ENCODE peak calls at places on chromosomes 11 and 22, in five cellular contexts. X, G, V, U and R are unnamed samples.

GRCh38 chr22:35315141-35315854 is 15.6 kb downstream of the TOM1 start:
- ATAC-seq in G (no peak), X (no peak), V (no peak), U (no peak), R (no peak)

GRCh38 chr11:126025822-126026221 is 36.8 kb downstream of the CDON start:
- ATAC-seq in U (no peak), G (no peak), V (no peak), X (no peak), R (no peak)

GRCh38 chr11:46639197-46639839 is 22.0 kb downstream of the ATG13 start:
- ATAC-seq in V (no peak), G (no peak), U (no peak), X (no peak), R (no peak)

GRCh38 chr11:62020661-62021060 is 53.2 kb upstream of the FTH1 start:
- ATAC-seq in X (no peak), V (no peak), U (no peak), G (no peak), R (no peak)

GRCh38 chr11:14179126-14179820 is 179.7 kb downstream of the RRAS2 start:
- ATAC-seq in X (no peak), V (no peak), U (no peak), G (no peak), R (peak)

GRCh38 chr22:44795701-44796630 is 43.6 kb downstream of the ARHGAP8 start:
- ATAC-seq in U (no peak), X (peak), G (no peak), V (no peak), R (no peak)

GRCh38 chr11:130765369-130765768 is 150.9 kb downstream of the SNX19 start:
- ATAC-seq in X (no peak), U (no peak), V (no peak), G (no peak), R (no peak)

GRCh38 chr11:1988174-1988573 is 9.5 kb downstream of the H19 start:
- ATAC-seq in V (peak), U (no peak), G (no peak), X (no peak), R (no peak)

GRCh38 chr11:126589492-126589803 is 234.0 kb downstream of the ST3GAL4 start:
- ATAC-seq in G (no peak), V (no peak), U (no peak), X (no peak), R (no peak)

GRCh38 chr11:61797263-61797944 is 4.7 kb downstream of the FEN1 start:
- ATAC-seq in X (peak), V (peak), G (peak), U (peak), R (peak)

GRCh38 chr11:64395545-64396078 is 36.6 kb downstream of the RPS6KA4 start:
- ATAC-seq in X (no peak), V (peak), G (no peak), U (no peak), R (no peak)

DNA sequence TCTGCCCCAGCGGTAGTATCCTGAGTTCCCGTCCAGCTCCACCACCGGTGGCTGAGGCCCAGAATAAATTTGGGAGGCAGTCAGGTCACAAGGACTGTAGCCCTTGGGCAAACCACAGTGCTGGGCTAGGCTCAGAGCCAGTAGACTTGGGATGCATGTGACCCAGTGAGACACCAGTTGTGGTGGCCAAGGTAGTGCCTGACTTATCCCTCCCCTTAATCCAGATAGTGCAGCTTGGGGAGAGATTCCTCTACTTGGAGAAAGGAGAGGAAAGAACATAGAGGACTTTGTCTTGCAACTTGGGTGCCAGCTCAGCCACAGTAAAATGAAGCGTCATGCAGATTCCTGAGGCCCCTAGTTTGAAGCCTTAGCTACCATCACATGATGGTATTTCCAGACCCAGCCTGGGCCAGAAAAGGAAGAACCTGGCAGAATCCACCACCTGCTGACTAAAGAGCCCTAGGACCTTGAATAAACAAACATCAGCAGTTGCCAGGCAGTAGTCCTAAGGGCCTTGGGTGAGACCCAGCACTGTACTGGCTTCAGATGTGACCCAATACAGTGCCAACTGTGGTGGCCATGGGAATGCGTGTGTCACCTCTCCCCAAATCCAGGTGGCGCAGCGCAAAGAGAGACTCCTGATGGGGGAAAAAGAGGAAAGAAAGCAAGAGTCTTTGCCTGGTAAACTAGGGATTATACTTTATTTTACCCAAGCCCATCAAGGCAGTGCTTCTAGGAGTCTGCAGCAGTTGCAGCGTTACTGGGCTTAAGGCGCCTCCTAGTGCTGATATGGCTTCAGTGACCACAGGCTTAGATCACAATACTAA is 17.0 kb upstream of the DDX10 start:
- ATAC-seq in U (peak), X (peak), V (peak), G (peak), R (peak)
- TF ChIP-seq POLR2AphosphoS5 in U (no peak), X (no peak), V (no peak), G (no peak), R (no peak)

GRCh38 chr11:128506384-128506783 is 81.0 kb downstream of the ETS1 start:
- ATAC-seq in U (no peak), V (no peak), G (no peak), X (peak), R (no peak)
- H3K27ac ChIP-seq in U (no peak), V (no peak), G (no peak), X (no peak), R (peak)

GRCh38 chr11:69234740-69235710 is 58.9 kb upstream of the MYEOV start:
- ATAC-seq in G (peak), V (no peak), X (no peak), U (peak), R (no peak)
- H3K4me3 ChIP-seq in G (no peak), V (no peak), X (no peak), U (no peak), R (no peak)

DNA sequence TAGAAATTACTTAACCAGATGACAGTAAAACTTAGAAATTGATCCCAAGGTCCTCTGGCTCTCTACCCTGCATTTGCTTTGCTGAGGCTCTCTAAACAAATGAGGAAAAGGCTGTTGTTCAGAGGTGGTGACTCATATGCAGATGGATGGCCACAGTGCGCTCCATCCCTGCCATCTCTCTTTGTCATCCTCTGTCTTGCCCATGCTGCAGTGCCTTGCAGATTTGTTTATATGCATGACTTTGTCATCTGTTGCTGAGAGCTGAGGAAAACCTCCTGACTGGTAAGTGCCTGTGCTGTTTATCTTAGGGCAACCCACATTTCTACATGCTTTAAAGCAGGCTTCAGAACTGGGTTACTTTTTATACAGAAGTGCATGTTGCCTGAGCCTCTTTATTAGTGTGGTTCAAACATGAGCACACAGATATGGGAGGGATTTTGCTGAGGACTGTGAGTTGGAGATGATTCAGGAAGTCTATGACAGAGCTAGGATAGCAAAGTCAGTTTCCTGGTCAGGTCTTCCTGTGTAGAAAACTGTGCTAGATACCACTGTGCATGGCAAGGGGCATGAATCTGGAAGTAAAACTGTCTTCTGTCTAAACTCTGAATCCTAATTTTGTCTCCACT is 57.4 kb downstream of the JAM3 start:
- ATAC-seq in V (no peak), U (no peak), G (no peak), X (peak), R (peak)
- TF ChIP-seq POLR2AphosphoS5 in V (no peak), U (no peak), G (no peak), X (no peak), R (peak)

GRCh38 chr11:272195-272930 is 5.8 kb upstream of the NLRP6 start:
- ATAC-seq in G (no peak), V (no peak), U (no peak), X (no peak), R (no peak)
- H3K27ac ChIP-seq in G (no peak), V (no peak), U (no peak), X (no peak), R (no peak)